ENCODE peak calls at places on chromosomes 12 and 14, in four cellular contexts. U, L, R and P are unnamed samples.

GRCh38 chr14:101076451-101077220 is 173.1 kb upstream of the RTL1 start:
- DNase-seq in U (no peak), L (no peak), R (no peak), P (no peak)

GRCh38 chr14:104105071-104105821 is 19.7 kb downstream of the ASPG start:
- DNase-seq in U (no peak), L (no peak), R (no peak), P (no peak)

GRCh38 chr12:123269980-123270379 is 1.7 kb downstream of the CDK2AP1 start:
- DNase-seq in U (no peak), L (peak), R (no peak), P (no peak)

GRCh38 chr14:103597623-103598372 is 31.2 kb upstream of the KLC1 start:
- DNase-seq in U (no peak), L (peak), R (peak), P (no peak)

GRCh38 chr12:5088586-5089264 is 45.0 kb downstream of the KCNA5 start:
- DNase-seq in U (no peak), L (no peak), R (peak), P (no peak)

GRCh38 chr12:107318804-107319535 is 225.6 kb upstream of the CRY1 start:
- DNase-seq in U (no peak), L (no peak), R (no peak), P (no peak)

GRCh38 chr14:68447581-68448281 is 345.1 kb downstream of the ZFP36L1 start:
- DNase-seq in U (no peak), L (no peak), R (no peak), P (no peak)

GRCh38 chr12:132952371-132953162 is 3.5 kb downstream of the ZNF605 start:
- DNase-seq in U (no peak), L (no peak), R (no peak), P (no peak)

GRCh38 chr12:125053821-125054220 is 11.4 kb upstream of the AACS start:
- DNase-seq in U (no peak), L (no peak), R (no peak), P (no peak)

GRCh38 chr12:90211017-90211416 is 502.4 kb upstream of the ATP2B1 start:
- DNase-seq in U (no peak), L (peak), R (no peak), P (no peak)

GRCh38 chr12:92574046-92574783 is 128.6 kb upstream of the PLEKHG7 start:
- DNase-seq in U (no peak), L (peak), R (no peak), P (no peak)

GRCh38 chr14:23054000-23054811 is 3.1 kb downstream of the CDH24 start:
- DNase-seq in U (no peak), L (no peak), R (no peak), P (no peak)

GRCh38 chr14:70448633-70449032 is 3.3 kb upstream of the ADAM21 start:
- DNase-seq in U (no peak), L (no peak), R (peak), P (no peak)

GRCh38 chr14:48504921-48505320 is 829.5 kb upstream of the MDGA2 start:
- DNase-seq in U (no peak), L (no peak), R (no peak), P (no peak)

GRCh38 chr14:64118892-64119291 is 175.3 kb downstream of the ESR2 start:
- DNase-seq in U (no peak), L (no peak), R (no peak), P (no peak)

GRCh38 chr14:105184461-105184860 is 3.3 kb upstream of the NUDT14 start:
- DNase-seq in U (no peak), L (no peak), R (no peak), P (no peak)

GRCh38 chr12:106962291-106962690 is 6.6 kb downstream of the TMEM263 start:
- DNase-seq in U (no peak), L (no peak), R (no peak), P (no peak)

GRCh38 chr12:114447274-114447716 is 41.4 kb upstream of the TBX5 start:
- DNase-seq in U (no peak), L (no peak), R (no peak), P (no peak)

GRCh38 chr14:21923820-21924219 is 250.2 kb upstream of the OR4E1 start:
- DNase-seq in U (no peak), L (no peak), R (no peak), P (no peak)

GRCh38 chr14:71554959-71555612 is 377.1 kb upstream of the RGS6 start:
- DNase-seq in U (no peak), L (no peak), R (no peak), P (no peak)

GRCh38 chr12:211142-211465 is 2.9 kb downstream of the SLC6A12 start:
- DNase-seq in U (no peak), L (no peak), R (no peak), P (no peak)

GRCh38 chr12:41402804-41403203 is 214.7 kb downstream of the PDZRN4 start:
- DNase-seq in U (no peak), L (no peak), R (no peak), P (no peak)

GRCh38 chr12:56128669-56129209 is 672 bp downstream of the ESYT1 start:
- DNase-seq in U (no peak), L (no peak), R (peak), P (no peak)

GRCh38 chr12:70994217-70994788 is 73.8 kb upstream of the PTPRR start:
- DNase-seq in U (no peak), L (no peak), R (no peak), P (no peak)

GRCh38 chr14:95274283-95274682 is 45.4 kb downstream of the CLMN start:
- DNase-seq in U (no peak), L (no peak), R (no peak), P (no peak)

GRCh38 chr14:86346818-86347384 is 817.0 kb downstream of the FLRT2 start:
- DNase-seq in U (no peak), L (no peak), R (no peak), P (no peak)

GRCh38 chr12:103783744-103784664 is 57.0 kb downstream of the NT5DC3 start:
- DNase-seq in U (no peak), L (no peak), R (no peak), P (no peak)

GRCh38 chr12:79288946-79289345 is 401.8 kb downstream of the PAWR start:
- DNase-seq in U (no peak), L (no peak), R (no peak), P (no peak)

GRCh38 chr14:101496779-101497420 is 64.4 kb upstream of the DIO3 start:
- DNase-seq in U (no peak), L (no peak), R (no peak), P (no peak)

GRCh38 chr14:32226051-32226450 is 23.0 kb upstream of the RNU6-8 start:
- DNase-seq in U (no peak), L (no peak), R (peak), P (no peak)

GRCh38 chr12:30701056-30701455 is 5.4 kb upstream of the IPO8 start:
- DNase-seq in U (no peak), L (no peak), R (no peak), P (no peak)

GRCh38 chr12:105445261-105446015 is 114.9 kb downstream of the C12orf75 start:
- DNase-seq in U (no peak), L (no peak), R (peak), P (no peak)

GRCh38 chr12:124531281-124531745 is 36.1 kb downstream of the NCOR2 start:
- DNase-seq in U (no peak), L (no peak), R (no peak), P (no peak)

GRCh38 chr12:100820314-100820713 is 25.7 kb downstream of the ANO4 start:
- DNase-seq in U (no peak), L (no peak), R (no peak), P (no peak)

GRCh38 chr12:115375188-115375991 is 691.4 kb upstream of the TBX3 start:
- DNase-seq in U (no peak), L (peak), R (no peak), P (no peak)

GRCh38 chr14:98404811-98405210 is 867.2 kb downstream of the BCL11B start:
- DNase-seq in U (no peak), L (no peak), R (no peak), P (no peak)

GRCh38 chr12:30533518-30533917 is 162.2 kb downstream of the IPO8 start:
- DNase-seq in U (no peak), L (no peak), R (no peak), P (no peak)